ENCODE peak calls at places on chromosomes 1 and 21, in six cellular contexts. Z is esophagus squamous epithelium, N is testis, D is uterus, B is H9, H is A549. C is an unnamed sample.

GRCh38 chr1:185735667-185736105 is 1.5 kb downstream of the HMCN1 start:
- DNase-seq in H (no peak), B (no peak), D (no peak), Z (no peak), N (no peak), C (no peak)

GRCh38 chr1:216606047-216606637 is 117.1 kb downstream of the ESRRG start:
- DNase-seq in H (no peak), B (no peak), N (no peak), D (no peak), Z (no peak), C (peak)

GRCh38 chr1:226738995-226739695 is at the start of gene ITPKB:
- DNase-seq in Z (no peak), N (peak), D (peak), H (no peak), B (no peak), C (peak)

GRCh38 chr1:228478912-228479665 is 8.1 kb upstream of the RNF187 start:
- DNase-seq in D (no peak), Z (no peak), B (peak), H (no peak), N (no peak), C (no peak)

GRCh38 chr1:38953433-38953860 is 11.8 kb upstream of the RHBDL2 start:
- DNase-seq in D (no peak), N (no peak), B (peak), Z (no peak), H (no peak), C (no peak)

GRCh38 chr21:34691396-34692032 is 22.7 kb downstream of the CLIC6 start:
- DNase-seq in N (no peak), B (no peak), H (no peak), Z (no peak), D (no peak), C (no peak)

GRCh38 chr1:175267716-175268416 is 75.3 kb upstream of the KIAA0040 start:
- DNase-seq in N (peak), B (no peak), H (no peak), Z (no peak), D (peak), C (no peak)

GRCh38 chr1:109564189-109564878 is 15.9 kb downstream of the GNAI3 start:
- DNase-seq in H (no peak), Z (no peak), B (no peak), D (no peak), N (no peak), C (no peak)

GRCh38 chr1:3717715-3718601 is 34.3 kb upstream of the CCDC27 start:
- DNase-seq in N (peak), Z (no peak), D (no peak), H (no peak), B (peak), C (peak)

GRCh38 chr1:109777980-109778625 is 14.4 kb upstream of the EPS8L3 start:
- DNase-seq in Z (no peak), N (no peak), H (no peak), B (no peak), D (peak), C (no peak)

GRCh38 chr1:224113918-224114786 is at the start of gene FBXO28:
- DNase-seq in N (peak), D (peak), Z (peak), H (peak), B (peak), C (peak)

GRCh38 chr21:36381841-36382589 is 3.2 kb upstream of the CHAF1B start:
- DNase-seq in B (no peak), Z (no peak), D (no peak), N (no peak), H (no peak), C (no peak)

GRCh38 chr1:66546045-66546810 is 12.3 kb downstream of the SGIP1 start:
- DNase-seq in Z (no peak), D (no peak), N (no peak), B (no peak), H (no peak), C (no peak)

GRCh38 chr1:68132426-68133130 is 82.2 kb upstream of the DIRAS3 start:
- DNase-seq in B (no peak), Z (no peak), N (no peak), D (no peak), H (no peak), C (no peak)

GRCh38 chr1:77514871-77515776 is 167.3 kb downstream of the ZZZ3 start:
- DNase-seq in B (peak), D (no peak), N (peak), H (no peak), Z (no peak), C (peak)

GRCh38 chr1:63087966-63088365 is 234.4 kb upstream of the FOXD3 start:
- DNase-seq in N (no peak), H (no peak), D (no peak), Z (no peak), B (peak), C (peak)

GRCh38 chr1:194342484-194343262 is 1156.3 kb upstream of the B3GALT2 start:
- DNase-seq in H (no peak), Z (no peak), N (no peak), B (peak), D (no peak), C (no peak)

GRCh38 chr21:35828161-35828560 is 232.2 kb downstream of the SETD4 start:
- DNase-seq in H (no peak), B (no peak), N (no peak), D (no peak), Z (no peak), C (no peak)

GRCh38 chr1:40017951-40018575 is 22.5 kb upstream of the CAP1 start:
- DNase-seq in N (no peak), H (no peak), B (peak), Z (no peak), D (no peak), C (no peak)
- TF ChIP-seq CTCF in N (no peak), H (no peak), B (peak), Z (no peak), D (no peak), C (no peak)

DNA sequence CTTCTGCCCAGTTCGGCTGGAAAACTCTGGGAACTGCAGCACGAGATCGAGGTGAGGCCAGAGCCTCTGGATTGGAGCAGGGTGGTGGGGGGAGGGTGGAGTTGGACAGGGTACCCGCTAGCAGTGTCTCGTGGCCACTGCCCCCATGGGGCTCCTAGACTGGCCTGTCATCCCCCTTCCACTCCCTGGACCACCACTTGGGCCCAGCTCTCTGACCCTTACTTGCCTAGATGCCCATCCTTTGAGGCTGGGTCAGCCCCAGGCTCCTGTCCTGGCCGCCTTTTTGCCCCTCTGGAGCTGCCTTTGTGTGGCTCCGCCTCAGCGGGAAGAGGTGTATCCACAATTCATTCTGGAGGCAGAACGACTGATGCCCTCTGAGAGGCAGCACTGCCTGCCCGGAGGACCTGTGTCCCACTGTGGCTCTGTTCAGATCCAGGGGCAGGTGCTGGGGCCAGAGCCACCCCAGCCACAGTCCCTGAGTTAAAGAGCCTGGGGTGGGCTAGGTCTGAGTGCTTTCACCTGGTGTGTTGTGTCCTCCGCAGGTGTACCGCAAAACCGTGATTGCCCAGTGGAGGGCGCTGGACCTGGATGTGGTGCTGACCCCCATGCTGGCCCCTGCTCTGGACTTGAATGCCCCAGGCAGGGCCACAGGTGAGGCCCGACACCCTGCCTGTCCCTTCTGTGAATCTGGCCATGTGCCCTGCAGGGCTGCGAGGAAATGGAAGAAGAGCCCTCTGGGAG is 17.7 kb downstream of the FAAH start:
- DNase-seq in Z (no peak), H (no peak), N (peak), D (no peak), B (peak), C (peak)
- TF ChIP-seq CTCF in Z (peak), H (no peak), N (peak), D (no peak), B (peak), C (peak)

DNA sequence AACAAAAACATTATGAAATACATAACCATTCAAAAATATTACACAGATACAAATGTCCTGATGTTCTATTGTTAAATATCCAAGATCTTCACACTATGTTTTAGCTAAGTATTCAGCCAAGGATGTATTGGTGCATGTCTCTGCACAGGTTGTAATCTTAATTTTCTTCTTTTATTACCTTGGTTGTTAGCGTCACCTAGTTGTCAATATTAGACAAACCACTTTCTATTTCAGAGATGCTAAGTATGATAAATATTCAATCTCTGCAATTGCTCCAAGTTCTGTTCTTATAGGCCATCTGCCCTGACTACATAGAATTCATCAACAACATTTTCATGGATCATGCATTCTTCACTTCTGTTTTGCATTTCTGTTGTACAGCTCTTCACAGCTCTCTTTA is 380.0 kb downstream of the NUF2 start:
- DNase-seq in B (no peak), Z (no peak), N (no peak), H (no peak), D (no peak), C (no peak)
- TF ChIP-seq CTCF in B (peak), Z (no peak), N (no peak), H (no peak), D (no peak), C (no peak)

GRCh38 chr1:232635778-232636356 is 5.9 kb upstream of the SIPA1L2 start:
- DNase-seq in B (no peak), Z (no peak), N (no peak), H (peak), D (no peak), C (no peak)
- TF ChIP-seq CTCF in B (peak), Z (peak), N (peak), H (peak), D (peak), C (peak)

GRCh38 chr1:180778782-180779398 is 133.8 kb upstream of the KIAA1614 start:
- DNase-seq in D (no peak), Z (no peak), B (peak), H (peak), N (no peak), C (peak)
- TF ChIP-seq CTCF in D (no peak), Z (peak), B (peak), H (peak), N (no peak), C (peak)

GRCh38 chr1:26145041-26145959 is 13.6 kb upstream of the FAM110D start:
- DNase-seq in D (peak), N (peak), Z (no peak), B (peak), H (peak), C (peak)

GRCh38 chr1:26145960-26146294 is 13.0 kb upstream of the FAM110D start:
- DNase-seq in N (no peak), Z (no peak), H (no peak), B (no peak), D (no peak), C (no peak)

GRCh38 chr1:26138974-26139558 is 19.8 kb upstream of the FAM110D start:
- DNase-seq in Z (no peak), D (no peak), H (no peak), B (no peak), N (no peak), C (no peak)

DNA sequence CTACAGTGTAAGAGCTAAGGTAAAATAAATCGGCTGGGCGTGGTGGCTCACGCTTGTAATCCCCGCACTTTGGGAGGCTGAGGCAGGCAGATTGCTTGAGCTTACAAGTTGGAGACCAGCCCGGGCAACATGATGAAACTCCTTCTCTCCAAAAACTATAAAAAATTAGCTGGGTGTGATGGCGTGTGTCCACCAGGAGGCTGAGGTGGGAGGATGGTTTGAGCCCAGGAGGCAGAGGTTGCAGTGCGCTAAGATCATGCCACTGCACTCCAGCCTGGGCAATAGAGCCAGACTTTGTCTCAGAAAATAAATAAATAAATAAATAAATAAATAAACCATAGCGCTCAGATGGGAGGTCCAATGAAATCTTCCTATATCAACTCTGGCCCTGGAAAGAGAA is 16.7 kb upstream of the FAM110D start:
- DNase-seq in Z (no peak), B (no peak), D (no peak), N (no peak), H (no peak), C (no peak)
- TF ChIP-seq CTCF in Z (peak), B (peak), D (no peak), N (no peak), H (no peak), C (no peak)

C was measured in endothelial cell.